ENCODE peak calls at places on chromosomes 1 and 21, in six cellular contexts. C, T, H, N, O and S are unnamed samples.

GRCh38 chr1:176174108-176174507 is 33.0 kb downstream of the COP1 start:
- DNase-seq in O (no peak), T (no peak), C (peak), H (no peak), N (no peak), S (no peak)

GRCh38 chr21:20083336-20083735 is 914.9 kb upstream of the NCAM2 start:
- DNase-seq in H (no peak), C (no peak), T (no peak), O (no peak), N (no peak), S (no peak)

GRCh38 chr1:11535316-11535715 is 56.4 kb downstream of the DISP3 start:
- DNase-seq in T (no peak), H (no peak), O (no peak), N (no peak), C (no peak), S (no peak)

GRCh38 chr1:163069142-163069541 is at the start of gene RGS4:
- DNase-seq in H (peak), T (peak), C (peak), O (peak), N (peak), S (peak)

GRCh38 chr1:80244366-80244765 is 1237.8 kb upstream of the ADGRL4 start:
- DNase-seq in O (no peak), T (no peak), C (no peak), H (no peak), N (no peak), S (no peak)

GRCh38 chr1:164562947-164563346 is 4.0 kb downstream of the PBX1 start:
- DNase-seq in H (no peak), O (no peak), T (no peak), C (peak), N (no peak), S (no peak)

GRCh38 chr1:167442854-167443565 is 75.3 kb downstream of the CD247 start:
- DNase-seq in C (no peak), O (no peak), H (peak), N (no peak), T (no peak), S (no peak)

GRCh38 chr1:19640363-19641316 is 3.5 kb upstream of the NBL1 start:
- DNase-seq in O (no peak), N (no peak), C (peak), T (no peak), H (peak), S (peak)

GRCh38 chr1:116825735-116826438 is 71.7 kb downstream of the CD2 start:
- DNase-seq in N (peak), T (no peak), C (no peak), H (no peak), O (no peak), S (peak)

GRCh38 chr1:222171005-222171404 is 376.9 kb downstream of the HHIPL2 start:
- DNase-seq in T (peak), H (no peak), N (no peak), O (no peak), C (peak), S (peak)

GRCh38 chr1:204294371-204294770 is 65.4 kb downstream of the PLEKHA6 start:
- DNase-seq in C (peak), H (no peak), N (no peak), T (peak), O (no peak), S (no peak)

GRCh38 chr1:243898278-243898677 is 48.2 kb upstream of the AKT3 start:
- DNase-seq in N (no peak), H (no peak), T (no peak), O (no peak), C (no peak), S (no peak)

GRCh38 chr1:72412286-72412685 is 129.9 kb upstream of the NEGR1 start:
- DNase-seq in T (peak), H (no peak), N (no peak), C (peak), O (no peak), S (no peak)

GRCh38 chr1:179601093-179601492 is 9.5 kb downstream of the TDRD5 start:
- DNase-seq in T (no peak), O (no peak), H (no peak), C (no peak), N (no peak), S (no peak)

GRCh38 chr1:10383630-10384029 is 15.2 kb upstream of the PGD start:
- DNase-seq in N (no peak), O (no peak), H (no peak), C (no peak), T (no peak), S (no peak)

GRCh38 chr21:29390778-29391177 is 92.1 kb downstream of the BACH1 start:
- DNase-seq in H (no peak), O (no peak), N (no peak), T (peak), C (no peak), S (no peak)
- TF ChIP-seq CTCF in H (no peak), O (no peak), N (no peak), T (no peak), C (no peak), S (no peak)

GRCh38 chr21:37469441-37469840 is 102.9 kb downstream of the DYRK1A start:
- DNase-seq in N (no peak), C (no peak), O (no peak), H (no peak), T (no peak), S (no peak)
- TF ChIP-seq CTCF in N (no peak), C (no peak), O (no peak), H (no peak), T (no peak), S (no peak)

GRCh38 chr1:239952348-239953307 is 139.1 kb upstream of the FMN2 start:
- DNase-seq in O (no peak), C (no peak), H (no peak), N (peak), T (peak), S (peak)
- TF ChIP-seq CTCF in O (peak), C (peak), H (peak), N (peak), T (peak), S (peak)

GRCh38 chr1:206930210-206930798 is 8.6 kb upstream of the FCMR start:
- DNase-seq in T (no peak), O (no peak), N (no peak), H (no peak), C (no peak), S (no peak)

GRCh38 chr1:206932271-206932670 is 10.5 kb upstream of the FCMR start:
- DNase-seq in C (no peak), T (no peak), H (no peak), O (no peak), N (no peak), S (no peak)

GRCh38 chr1:206931709-206932108 is 10.0 kb upstream of the FCMR start:
- DNase-seq in C (no peak), T (no peak), N (no peak), H (no peak), O (no peak), S (peak)

GRCh38 chr1:206935491-206936067 is 10.7 kb downstream of the PIGR start:
- DNase-seq in C (no peak), N (peak), H (no peak), O (peak), T (peak), S (peak)

GRCh38 chr1:206933333-206933945 is 11.7 kb upstream of the FCMR start:
- DNase-seq in C (no peak), O (peak), N (peak), H (no peak), T (no peak), S (peak)
- TF ChIP-seq CTCF in C (peak), O (peak), N (peak), H (peak), T (peak), S (peak)

DNA sequence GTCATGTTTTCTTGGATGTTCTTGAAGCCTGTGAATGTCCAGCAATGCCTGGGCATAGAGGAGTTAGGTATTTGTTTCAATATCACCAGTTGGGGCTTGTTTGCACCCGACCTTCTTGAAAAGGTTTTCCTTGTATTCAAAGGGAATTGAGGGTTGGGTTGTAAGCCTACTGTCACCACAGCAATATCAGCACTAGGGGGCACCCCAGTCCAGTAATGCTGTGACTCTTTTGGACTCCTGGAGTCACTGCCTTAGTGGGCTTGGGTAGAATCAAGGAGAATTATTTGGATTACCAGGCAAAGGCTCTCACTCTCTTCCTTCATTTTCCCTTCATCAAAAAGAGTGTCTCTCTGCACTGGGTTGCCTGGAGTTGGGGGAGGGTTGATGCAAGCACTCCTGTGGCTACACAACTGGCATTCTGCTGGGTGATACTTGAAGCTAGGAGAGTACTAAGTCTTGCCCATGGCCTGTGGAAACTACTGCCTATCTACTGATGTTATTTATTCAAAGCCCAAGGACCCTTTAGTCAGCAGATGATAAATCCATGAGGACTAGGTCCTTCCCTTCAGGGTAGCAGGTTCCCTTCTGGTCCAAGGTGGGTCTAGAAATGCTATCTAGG is 34.5 kb downstream of the OR10R2 start:
- DNase-seq in O (peak), N (peak), T (peak), C (no peak), H (no peak), S (peak)
- TF ChIP-seq CTCF in O (peak), N (peak), T (peak), C (no peak), H (peak), S (peak)

DNA sequence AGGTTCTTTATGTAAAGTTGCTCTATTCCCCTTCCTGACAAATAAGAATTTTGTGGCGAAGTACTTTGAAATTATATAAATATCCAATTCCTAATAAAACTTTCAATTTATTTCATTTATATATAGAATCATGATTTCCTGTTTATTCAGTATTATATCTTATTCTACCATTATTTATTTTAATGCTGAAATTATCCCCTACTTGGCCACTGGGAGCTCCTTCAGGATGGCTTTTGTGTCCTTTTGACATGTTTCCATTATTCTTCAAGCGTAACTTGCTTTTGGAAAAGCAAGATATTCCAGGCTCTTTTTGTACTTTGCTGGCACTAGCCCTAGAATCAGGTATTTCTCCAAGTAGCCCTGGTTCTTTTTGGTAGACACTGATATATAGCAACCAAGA is 67.2 kb upstream of the CACYBP start:
- DNase-seq in C (no peak), O (no peak), T (no peak), H (no peak), N (no peak), S (no peak)
- TF ChIP-seq CTCF in C (no peak), O (no peak), T (peak), H (no peak), N (peak), S (peak)